ENCODE peak calls at places on chromosome 12, in five cellular contexts. N, J, F, H and U are unnamed samples.

GRCh38 chr12:115872919-115873357 is 404.6 kb downstream of the MED13L start:
- DNase-seq in H (no peak), N (no peak), F (no peak), J (no peak), U (no peak)

GRCh38 chr12:116466536-116466935 is 92.6 kb upstream of the MAP1LC3B2 start:
- DNase-seq in F (no peak), J (no peak), N (no peak), H (no peak), U (no peak)

GRCh38 chr12:121120323-121120722 is 12.4 kb upstream of the P2RX7 start:
- DNase-seq in F (no peak), N (no peak), H (no peak), J (no peak), U (no peak)

GRCh38 chr12:121279507-121279915 is 17.0 kb downstream of the CAMKK2 start:
- DNase-seq in F (no peak), J (no peak), H (peak), N (no peak), U (no peak)

GRCh38 chr12:644818-645552 is 18.3 kb downstream of the NINJ2 start:
- DNase-seq in H (peak), J (no peak), N (no peak), F (no peak), U (no peak)

GRCh38 chr12:102526701-102527100 is 46.3 kb upstream of the IGF1 start:
- DNase-seq in F (no peak), N (no peak), J (no peak), H (no peak), U (no peak)

GRCh38 chr12:38761636-38762342 is 143.6 kb downstream of the CPNE8 start:
- DNase-seq in J (no peak), N (no peak), F (no peak), H (no peak), U (no peak)

GRCh38 chr12:53267309-53268008 is 640 bp upstream of the ESPL1 start:
- DNase-seq in H (no peak), F (no peak), N (no peak), J (no peak), U (no peak)

GRCh38 chr12:96094201-96094600 is 58.8 kb upstream of the LTA4H start:
- DNase-seq in F (no peak), H (no peak), N (peak), J (no peak), U (no peak)

GRCh38 chr12:20415641-20416040 is 47.3 kb downstream of the PDE3A start:
- DNase-seq in F (no peak), N (no peak), J (no peak), H (no peak), U (no peak)

GRCh38 chr12:123056053-123056452 is 75.6 kb downstream of the ARL6IP4 start:
- DNase-seq in N (no peak), J (peak), F (no peak), H (no peak), U (no peak)

GRCh38 chr12:42741771-42742510 is 152.4 kb upstream of the PRICKLE1 start:
- DNase-seq in H (no peak), N (peak), J (no peak), F (no peak), U (no peak)

GRCh38 chr12:70576341-70577282 is 60.6 kb downstream of the PTPRB start:
- DNase-seq in F (no peak), J (no peak), N (peak), H (peak), U (no peak)

GRCh38 chr12:8078400-8078799 is 3.7 kb upstream of the NECAP1 start:
- DNase-seq in F (peak), H (no peak), N (no peak), J (peak), U (no peak)

GRCh38 chr12:23523339-23523738 is 426.1 kb downstream of the SOX5 start:
- DNase-seq in H (no peak), F (no peak), J (no peak), N (no peak), U (no peak)

GRCh38 chr12:9634177-9634803 is 26.6 kb upstream of the KLRB1 start:
- DNase-seq in N (no peak), H (no peak), F (no peak), J (no peak), U (no peak)

GRCh38 chr12:27453462-27453861 is 6.9 kb downstream of the SMCO2 start:
- DNase-seq in N (no peak), F (no peak), H (no peak), J (no peak), U (no peak)